ENCODE peak calls at places on chromosomes 4 and X, in five cellular contexts. X, S, F, C and J are unnamed samples. For H3K4me1, the result is how much of the 10 kb centered on the place peaks cover.

GRCh38 chrX:68936608-68937007 is 107.8 kb downstream of the EFNB1 start:
- DNase-seq in X (no peak), C (no peak), S (peak), F (no peak), J (no peak)

GRCh38 chrX:47196098-47196497 is 2.5 kb downstream of the UBA1 start:
- DNase-seq in C (no peak), S (no peak), X (no peak), F (no peak), J (peak)

GRCh38 chrX:108511721-108512120 is 72.1 kb downstream of the COL4A5 start:
- DNase-seq in X (no peak), F (no peak), S (peak), C (no peak), J (no peak)

GRCh38 chrX:125205918-125206665 is 113.6 kb upstream of the TEX13C start:
- DNase-seq in F (no peak), S (no peak), X (peak), C (no peak), J (peak)

GRCh38 chr4:154004450-154004849 is 215.6 kb upstream of the SFRP2 start:
- DNase-seq in C (no peak), X (no peak), S (no peak), F (no peak), J (no peak)

GRCh38 chrX:10591363-10592036 is 28.9 kb downstream of the MID1 start:
- DNase-seq in S (no peak), F (no peak), X (no peak), C (peak), J (no peak)

GRCh38 chrX:101219840-101220191 is 230 bp downstream of the DRP2 start:
- DNase-seq in S (peak), X (no peak), C (no peak), F (no peak), J (peak)

GRCh38 chr4:56640907-56641493 is 40.1 kb downstream of the HOPX start:
- DNase-seq in F (no peak), C (no peak), X (no peak), S (no peak), J (no peak)

GRCh38 chr4:177093964-177094363 is 215.7 kb upstream of the NEIL3 start:
- DNase-seq in X (no peak), S (no peak), C (no peak), F (no peak), J (no peak)

GRCh38 chrX:68183612-68184214 is 249.6 kb downstream of the OPHN1 start:
- DNase-seq in C (no peak), F (no peak), S (peak), X (no peak), J (peak)

GRCh38 chr4:46931981-46932380 is 22.9 kb upstream of the COX7B2 start:
- DNase-seq in C (peak), X (peak), F (no peak), S (peak), J (peak)

GRCh38 chr4:41887821-41888699 is 47.2 kb upstream of the TMEM33 start:
- DNase-seq in S (peak), C (no peak), F (no peak), X (no peak), J (peak)

GRCh38 chrX:122087353-122087752 is 1039.9 kb downstream of the GLUD2 start:
- DNase-seq in X (no peak), S (no peak), F (no peak), C (no peak), J (no peak)

GRCh38 chr4:168449740-168450442 is 30.4 kb downstream of the DDX60L start:
- DNase-seq in S (peak), C (no peak), X (no peak), F (no peak), J (no peak)

GRCh38 chr4:76198411-76199237 is 15.0 kb downstream of the SCARB2 start:
- DNase-seq in F (no peak), S (peak), C (no peak), X (no peak), J (peak)

GRCh38 chrX:118644378-118644777 is 83.0 kb upstream of the IL13RA1 start:
- DNase-seq in X (no peak), C (no peak), S (peak), F (no peak), J (peak)

GRCh38 chrX:91434351-91435168 is at the start of gene PABPC5:
- DNase-seq in F (peak), C (peak), S (peak), X (peak), J (peak)

GRCh38 chrX:154396948-154397887 is 959 bp upstream of the RPL10 start:
- DNase-seq in F (no peak), X (peak), C (no peak), S (peak), J (peak)

GRCh38 chr4:67575232-67575888 is 16.8 kb downstream of the STAP1 start:
- DNase-seq in F (no peak), X (no peak), S (no peak), C (no peak), J (peak)

GRCh38 chr4:168886361-168886760 is 123.7 kb downstream of the CBR4 start:
- DNase-seq in C (no peak), X (no peak), S (peak), F (no peak), J (peak)

GRCh38 chrX:107701493-107702121 is 73.3 kb downstream of the PRPS1 start:
- DNase-seq in S (no peak), F (no peak), X (no peak), C (no peak), J (no peak)

GRCh38 chr4:72319596-72319995 is 249.4 kb downstream of the ADAMTS3 start:
- DNase-seq in F (no peak), C (no peak), X (no peak), S (peak), J (no peak)

GRCh38 chr4:100510551-100510950 is 7.3 kb downstream of the EMCN start:
- DNase-seq in C (no peak), S (no peak), F (no peak), X (no peak), J (no peak)

GRCh38 chr4:74311696-74312313 is 3.5 kb downstream of the EPGN start:
- DNase-seq in F (no peak), X (no peak), C (peak), S (peak), J (peak)

GRCh38 chr4:972651-973424 is 531 bp downstream of the DGKQ start:
- DNase-seq in C (no peak), F (no peak), S (no peak), X (no peak), J (no peak)

GRCh38 chrX:30822719-30823118 is 66.3 kb downstream of the TAB3 start:
- DNase-seq in F (no peak), X (no peak), S (no peak), C (no peak), J (no peak)

GRCh38 chr4:113141901-113142346 is 92.5 kb downstream of the ANK2 start:
- DNase-seq in S (peak), F (no peak), X (no peak), C (no peak), J (no peak)

GRCh38 chr4:88779431-88779830 is 81.8 kb upstream of the NAP1L5 start:
- DNase-seq in X (no peak), S (peak), F (no peak), C (no peak), J (no peak)

GRCh38 chr4:113540859-113541258 is 220.7 kb downstream of the CAMK2D start:
- DNase-seq in S (peak), C (no peak), X (no peak), F (no peak), J (no peak)

DNA sequence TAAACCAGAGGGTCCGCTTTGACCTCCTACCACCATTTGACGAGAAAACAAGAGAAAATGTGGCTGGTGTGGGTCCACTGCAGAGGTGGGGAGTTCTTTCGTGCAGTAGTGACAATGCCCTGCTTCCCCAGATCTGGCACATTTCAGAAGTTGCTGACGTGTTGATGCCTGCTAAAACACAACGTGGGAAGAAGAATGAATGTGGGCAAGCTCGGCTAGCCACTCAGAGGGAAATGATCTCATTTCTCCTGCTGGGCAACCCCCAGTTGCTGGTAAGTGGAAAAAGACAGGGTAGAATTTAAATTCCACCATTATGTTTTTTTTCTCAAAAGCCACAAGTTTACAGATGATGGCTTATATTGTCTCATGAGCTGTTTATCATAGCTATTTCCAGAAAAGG is 77.9 kb downstream of the LUZP4 start:
- DNase-seq in F (no peak), C (no peak), S (peak), X (no peak), J (peak)
- H3K18ac ChIP-seq in F (no peak), C (no peak), S (peak), X (no peak), J (no peak)

GRCh38 chrX:65671966-65672365 is 4.5 kb downstream of the MSN start:
- DNase-seq in F (no peak), C (no peak), S (no peak), X (no peak), J (no peak)
- H3K4me1 ChIP-seq in F (under half), C (under half), S (under half), X (under half), J (under half)

DNA sequence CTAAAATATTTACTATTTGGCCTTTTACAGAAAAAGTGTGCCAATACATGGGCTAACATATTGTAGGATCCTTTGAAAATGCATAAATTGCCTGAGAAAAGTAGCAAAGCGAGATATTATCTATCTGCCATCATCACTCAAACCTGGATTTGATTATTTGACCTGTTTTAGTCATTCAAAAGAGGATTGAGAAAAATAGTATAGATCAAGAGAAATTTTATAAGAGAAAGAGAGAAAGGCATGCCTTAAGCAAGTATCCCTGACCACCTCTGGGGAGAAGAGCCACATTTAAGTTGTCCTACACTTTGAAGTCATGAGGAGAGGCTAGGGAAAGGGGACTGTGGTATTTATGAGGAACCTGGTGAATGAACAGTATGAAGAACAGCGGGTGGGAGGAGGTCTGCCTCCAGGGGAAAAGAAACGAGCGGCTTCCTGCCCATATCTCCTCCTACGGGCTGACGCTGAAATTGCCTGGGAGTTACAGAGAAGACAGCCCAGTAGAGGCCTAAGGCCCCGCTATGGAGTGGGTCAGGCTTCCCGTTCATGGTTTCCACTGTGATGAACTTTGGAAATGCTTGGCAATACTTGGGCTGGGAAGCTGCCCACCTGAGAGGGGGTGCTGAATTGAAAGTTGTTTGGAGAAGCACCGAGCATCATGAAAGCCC is 106.8 kb upstream of the ACSL4 start:
- DNase-seq in S (no peak), F (peak), C (no peak), X (peak), J (peak)
- H3K18ac ChIP-seq in S (peak), F (peak), C (no peak), X (no peak), J (peak)

GRCh38 chrX:39331062-39331704 is 529.9 kb downstream of the MID1IP1 start:
- DNase-seq in F (no peak), X (no peak), S (no peak), C (no peak), J (no peak)
- H3K4me1 ChIP-seq in F (under half), X (under half), S (under half), C (under half), J (under half)

DNA sequence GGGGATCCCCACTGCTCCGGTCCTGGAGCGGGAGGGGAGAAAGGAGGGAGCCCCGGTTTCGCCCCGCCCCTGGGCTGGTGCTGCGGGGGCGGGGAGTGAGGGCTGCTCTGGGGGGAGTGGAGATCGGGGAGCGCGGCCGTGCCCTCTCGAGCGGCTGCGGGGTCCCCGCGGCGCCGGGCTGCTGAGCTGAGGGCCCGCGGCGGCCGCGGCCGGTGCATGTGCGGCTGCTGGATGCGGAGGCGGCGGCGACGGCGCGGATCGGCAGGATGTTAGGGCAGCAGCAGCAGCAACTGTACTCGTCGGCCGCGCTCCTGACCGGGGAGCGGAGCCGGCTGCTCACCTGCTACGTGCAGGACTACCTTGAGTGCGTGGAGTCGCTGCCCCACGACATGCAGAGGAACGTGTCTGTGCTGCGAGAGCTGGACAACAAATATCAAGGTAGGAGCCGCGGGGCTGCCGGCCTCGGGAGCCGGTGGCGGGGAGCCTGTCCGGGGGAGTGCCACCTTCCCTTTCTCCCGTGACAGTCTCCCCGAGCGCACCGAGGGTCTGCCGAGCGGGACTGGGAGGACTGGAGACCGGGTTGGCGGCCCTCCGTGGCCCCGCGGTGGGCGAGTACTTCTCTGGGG is at the start of gene ING2:
- DNase-seq in C (no peak), X (no peak), F (no peak), S (no peak), J (peak)
- H3K18ac ChIP-seq in C (peak), X (peak), F (peak), S (peak), J (peak)

GRCh38 chr4:152100378-152101201 is 339.8 kb upstream of the GATB start:
- DNase-seq in X (no peak), C (no peak), F (no peak), S (no peak), J (no peak)
- H3K4me1 ChIP-seq in X (under half), C (under half), F (under half), S (under half), J (under half)

DNA sequence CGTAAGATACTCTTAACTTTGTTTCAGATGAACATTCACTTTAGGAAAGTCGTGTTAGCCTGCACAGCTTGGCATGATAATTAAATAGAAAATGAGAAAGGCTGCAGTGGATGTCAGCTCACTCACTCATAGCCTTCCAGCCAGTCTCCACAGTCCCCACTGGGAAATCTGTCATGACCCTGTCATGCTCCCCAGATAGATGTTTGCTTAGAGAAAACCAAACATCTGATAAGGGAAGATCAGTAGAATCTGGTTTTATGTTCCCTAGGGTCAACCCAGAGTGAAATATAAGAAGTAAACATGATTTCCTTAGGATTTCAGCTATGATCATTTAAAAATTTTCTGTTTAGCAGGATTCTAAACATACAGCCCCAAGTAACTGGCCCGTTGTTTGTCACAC is 180.0 kb downstream of the BANK1 start:
- DNase-seq in C (no peak), S (no peak), F (no peak), X (no peak), J (no peak)
- H3K18ac ChIP-seq in C (no peak), S (no peak), F (no peak), X (no peak), J (no peak)

GRCh38 chr4:53932784-53933183 is 131.6 kb downstream of the CHIC2 start:
- DNase-seq in F (no peak), C (no peak), X (no peak), S (peak), J (no peak)
- H3K4me1 ChIP-seq in F (under half), C (under half), X (under half), S (under half), J (under half)

GRCh38 chr4:109588176-109588575 is 28.1 kb downstream of the MCUB start:
- DNase-seq in C (no peak), F (no peak), X (no peak), S (no peak), J (no peak)
- H3K18ac ChIP-seq in C (no peak), F (no peak), X (no peak), S (no peak), J (no peak)

GRCh38 chrX:130081421-130082045 is 28.8 kb downstream of the ELF4 start:
- DNase-seq in C (no peak), F (no peak), X (no peak), S (no peak), J (no peak)
- H3K4me1 ChIP-seq in C (under half), F (under half), X (under half), S (under half), J (under half)